ENCODE peak calls at places on chromosomes 2 and 18, in six cellular contexts. S is ovary, L is stomach, P is upper lobe of left lung, F is A549, U is H1. T is an unnamed sample. For H3K4me1, the result is how much of the 10 kb centered on the place peaks cover.

GRCh38 chr2:74374509-74375205 is 5.5 kb downstream of the DCTN1 start:
- DNase-seq in S (peak), F (no peak), U (peak), P (peak), L (peak), T (peak)

GRCh38 chr2:158498043-158498748 is 41.4 kb downstream of the PKP4 start:
- DNase-seq in S (no peak), F (no peak), U (no peak), L (no peak), P (no peak), T (no peak)

GRCh38 chr2:28613181-28613580 is 117.3 kb downstream of the PLB1 start:
- DNase-seq in F (no peak), L (no peak), S (no peak), U (no peak), P (no peak), T (no peak)

GRCh38 chr2:235605306-235605998 is 111.6 kb downstream of the AGAP1 start:
- DNase-seq in L (peak), U (no peak), S (peak), P (no peak), F (no peak), T (peak)

GRCh38 chr18:12278153-12278764 is 24.1 kb downstream of the CIDEA start:
- DNase-seq in U (no peak), S (no peak), F (no peak), P (no peak), L (no peak), T (no peak)

GRCh38 chr2:216328347-216328746 is 43.9 kb downstream of the MARCHF4 start:
- DNase-seq in F (no peak), L (no peak), U (no peak), S (no peak), P (no peak), T (no peak)

GRCh38 chr2:2561346-2562095 is 230.4 kb upstream of the MYT1L start:
- DNase-seq in P (no peak), U (no peak), F (no peak), L (no peak), S (no peak), T (no peak)

GRCh38 chr18:3321133-3321812 is 59.3 kb downstream of the MYL12B start:
- DNase-seq in F (peak), P (no peak), L (no peak), S (no peak), U (no peak), T (no peak)

GRCh38 chr2:218024871-218025270 is 22.1 kb upstream of the TNS1 start:
- DNase-seq in F (no peak), P (no peak), L (peak), S (no peak), U (no peak), T (no peak)

GRCh38 chr18:79487198-79488165 is 91.8 kb downstream of the NFATC1 start:
- DNase-seq in P (peak), U (no peak), L (no peak), F (no peak), S (peak), T (no peak)

GRCh38 chr18:79484661-79485621 is 89.2 kb downstream of the NFATC1 start:
- DNase-seq in U (no peak), S (peak), L (no peak), P (peak), F (no peak), T (no peak)

GRCh38 chr18:79485788-79486355 is 90.1 kb downstream of the NFATC1 start:
- DNase-seq in S (no peak), L (no peak), F (no peak), U (no peak), P (no peak), T (no peak)

GRCh38 chr18:79488311-79489047 is 92.7 kb downstream of the NFATC1 start:
- DNase-seq in F (no peak), P (no peak), L (no peak), S (peak), U (no peak), T (no peak)

DNA sequence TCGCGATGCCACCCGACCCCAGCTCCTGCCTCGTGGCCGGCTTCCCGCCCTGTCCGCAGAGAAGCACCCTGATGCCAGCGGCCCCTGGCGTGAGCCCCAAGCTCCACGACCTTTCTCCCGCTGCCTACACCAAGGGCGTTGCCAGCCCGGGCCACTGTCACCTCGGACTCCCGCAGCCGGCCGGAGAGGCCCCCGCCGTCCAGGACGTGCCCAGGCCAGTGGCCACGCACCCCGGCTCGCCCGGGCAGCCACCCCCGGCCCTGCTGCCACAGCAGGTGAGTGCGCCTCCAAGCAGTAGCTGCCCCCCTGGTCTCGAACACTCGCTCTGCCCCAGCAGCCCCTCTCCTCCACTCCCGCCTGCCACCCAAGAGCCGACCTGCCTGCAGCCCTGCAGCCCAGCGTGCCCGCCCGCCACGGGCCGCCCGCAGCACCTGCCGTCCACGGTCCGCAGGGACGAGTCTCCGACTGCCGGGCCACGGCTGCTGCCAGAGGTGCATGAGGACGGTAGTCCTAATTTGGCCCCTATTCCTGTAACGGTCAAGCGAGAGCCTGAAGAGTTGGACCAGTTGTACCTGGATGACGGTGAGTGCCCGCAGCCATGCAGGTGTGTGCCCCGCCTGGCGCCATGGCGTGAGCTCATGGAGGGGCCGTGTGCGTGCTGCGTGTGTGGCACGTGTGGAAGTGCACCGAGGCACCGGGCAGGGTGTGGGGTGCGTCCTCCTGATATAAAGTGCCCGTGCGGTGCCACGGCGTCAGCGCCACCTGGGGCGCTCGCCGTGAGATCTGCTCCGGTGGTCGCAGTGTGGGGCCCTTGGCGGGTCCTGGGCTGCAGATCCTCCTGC is 90.8 kb downstream of the NFATC1 start:
- DNase-seq in S (peak), F (no peak), U (no peak), P (peak), L (no peak), T (no peak)
- H3K4me1 ChIP-seq in S (under half), F (under half), U (under half), P (under half), L (under half), T (under half)

GRCh38 chr2:227462972-227463931 is 8.7 kb upstream of the AGFG1 start:
- DNase-seq in F (no peak), L (no peak), S (no peak), U (no peak), P (no peak), T (no peak)
- TF ChIP-seq POLR2A in F (no peak), L (no peak), S (no peak), U (no peak), P (no peak), T (no peak)

GRCh38 chr2:202965810-202966454 is 48.7 kb upstream of the NBEAL1 start:
- DNase-seq in S (no peak), P (no peak), F (peak), L (no peak), U (no peak), T (no peak)
- TF ChIP-seq EP300 in S (no peak), P (no peak), F (no peak), L (no peak), U (no peak), T (no peak)

DNA sequence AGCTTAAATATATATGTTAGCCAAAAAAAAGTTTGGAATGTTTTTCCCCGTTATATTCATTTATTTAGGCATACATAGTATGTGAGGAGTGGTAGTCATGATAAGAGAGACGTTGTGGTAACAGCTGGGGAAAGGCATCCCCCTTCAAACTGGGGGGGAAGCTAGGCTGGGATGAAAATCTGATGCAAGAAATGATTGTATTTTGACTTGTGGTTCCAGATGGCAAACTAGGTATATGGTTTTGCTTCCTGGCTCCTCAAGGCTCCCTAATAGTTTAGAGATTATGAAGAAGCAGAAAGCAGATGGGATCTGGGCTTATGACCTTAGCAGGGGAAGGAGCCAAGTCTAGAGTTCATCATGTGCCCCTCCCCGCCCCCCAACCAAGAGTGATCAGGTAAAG is 30.2 kb downstream of the ITGA6 start:
- DNase-seq in F (no peak), L (no peak), P (no peak), U (no peak), S (no peak), T (no peak)
- H3K4me1 ChIP-seq in F (under half), L (half or more), P (under half), U (under half), S (under half), T (under half)

GRCh38 chr2:109171444-109172334 is 42.7 kb downstream of the SH3RF3 start:
- DNase-seq in U (no peak), P (peak), S (peak), F (no peak), L (peak), T (peak)
- TF ChIP-seq POLR2A in U (no peak), P (no peak), S (no peak), F (no peak), L (no peak), T (no peak)

DNA sequence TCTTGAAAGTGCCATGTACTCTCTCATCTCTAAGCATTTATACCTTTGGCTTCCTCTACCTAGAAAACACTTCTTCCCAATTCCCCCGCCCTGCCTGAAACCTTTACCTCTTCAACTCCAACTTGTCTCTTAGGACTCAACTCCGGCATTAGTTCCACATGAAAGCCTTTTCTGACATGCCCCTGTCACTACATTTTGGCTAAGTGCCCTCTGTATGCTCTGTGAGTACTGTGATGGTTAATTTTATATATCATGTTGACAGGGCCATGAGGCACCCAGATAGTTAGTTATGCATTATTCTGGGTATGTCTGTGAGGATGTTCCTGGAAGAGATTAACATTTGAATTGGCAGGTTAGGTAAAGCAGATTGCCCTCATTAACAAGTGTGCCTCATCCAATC is 75.6 kb upstream of the NCKAP5 start:
- DNase-seq in L (no peak), P (no peak), F (no peak), U (no peak), S (no peak), T (no peak)
- TF ChIP-seq EP300 in L (no peak), P (no peak), F (no peak), U (no peak), S (no peak), T (no peak)